ENCODE peak calls at places on chromosomes 11 and 22, in five cellular contexts. K is H1; I is heart right ventricle; Q is CD8-positive, alpha-beta memory T cell; F is GM23248. R is an unnamed sample. For H3K4me1 and H3K9me3, the result is how much of the 10 kb centered on the place peaks cover.

GRCh38 chr11:116192509-116193206 is 580.1 kb downstream of the BUD13 start:
- DNase-seq in Q (no peak), F (no peak), K (no peak), I (no peak), R (no peak)

GRCh38 chr22:28917747-28918543 is 34.6 kb downstream of the ZNRF3 start:
- DNase-seq in F (no peak), I (peak), K (no peak), Q (no peak), R (peak)

GRCh38 chr11:74952752-74953151 is 3.7 kb downstream of the SPCS2 start:
- DNase-seq in I (no peak), K (no peak), Q (no peak), F (no peak), R (no peak)

GRCh38 chr22:36008131-36008530 is 20.5 kb downstream of the RBFOX2 start:
- DNase-seq in I (no peak), K (no peak), Q (no peak), F (no peak), R (no peak)

GRCh38 chr11:118856314-118856713 is 27.4 kb upstream of the CXCR5 start:
- DNase-seq in K (no peak), F (no peak), I (no peak), Q (no peak), R (no peak)

GRCh38 chr11:57474017-57474750 is 13.9 kb downstream of the RTN4RL2 start:
- DNase-seq in F (peak), K (no peak), I (no peak), Q (peak), R (no peak)

GRCh38 chr22:37267128-37267587 is 15.2 kb upstream of the CYTH4 start:
- DNase-seq in Q (peak), I (peak), K (peak), F (peak), R (no peak)

GRCh38 chr22:46536559-46537220 is 730 bp downstream of the CELSR1 start:
- DNase-seq in I (no peak), K (peak), F (no peak), Q (no peak), R (no peak)

GRCh38 chr11:46876471-46876870 is 30.4 kb upstream of the CKAP5 start:
- DNase-seq in Q (no peak), I (no peak), K (no peak), F (no peak), R (no peak)

GRCh38 chr11:20443596-20443995 is 56.1 kb downstream of the PRMT3 start:
- DNase-seq in K (no peak), I (no peak), Q (no peak), F (peak), R (no peak)

GRCh38 chr11:72782081-72782920 is 11.5 kb downstream of the STARD10 start:
- DNase-seq in F (no peak), Q (no peak), K (peak), I (no peak), R (peak)

GRCh38 chr22:37759281-37759680 is 48.5 kb upstream of the GCAT start:
- DNase-seq in K (no peak), F (no peak), Q (no peak), I (no peak), R (no peak)

GRCh38 chr11:121369366-121369765 is 76.8 kb downstream of the SC5D start:
- DNase-seq in K (no peak), Q (no peak), I (no peak), F (no peak), R (no peak)

GRCh38 chr22:22003233-22003632 is 20.6 kb upstream of the TOP3B start:
- DNase-seq in K (no peak), Q (no peak), F (no peak), I (no peak), R (no peak)

GRCh38 chr11:22558638-22559037 is 67.0 kb downstream of the FANCF start:
- DNase-seq in Q (no peak), I (no peak), K (no peak), F (peak), R (no peak)

GRCh38 chr11:13053255-13053917 is 44.3 kb downstream of the RASSF10 start:
- DNase-seq in F (peak), I (no peak), K (no peak), Q (no peak), R (no peak)

GRCh38 chr11:19241260-19242183 is 777 bp upstream of the E2F8 start:
- DNase-seq in Q (peak), K (peak), F (peak), I (peak), R (peak)

GRCh38 chr11:48104562-48104924 is 112.1 kb upstream of the OR4B1 start:
- DNase-seq in K (no peak), Q (no peak), I (no peak), F (no peak), R (no peak)

GRCh38 chr22:49620666-49621065 is 207.0 kb downstream of the BRD1 start:
- DNase-seq in K (no peak), Q (peak), F (no peak), I (no peak), R (no peak)

GRCh38 chr11:126265801-126266200 is 2.9 kb downstream of the SRPRA start:
- DNase-seq in I (no peak), F (peak), K (no peak), Q (no peak), R (no peak)

GRCh38 chr22:23121026-23121823 is 20.6 kb downstream of the RSPH14 start:
- DNase-seq in K (no peak), F (peak), Q (no peak), I (no peak), R (no peak)

GRCh38 chr22:36292823-36293530 is 40.0 kb downstream of the APOL1 start:
- DNase-seq in K (no peak), Q (peak), I (no peak), F (no peak), R (no peak)

GRCh38 chr11:115390441-115390840 is 113.8 kb downstream of the CADM1 start:
- DNase-seq in F (no peak), I (no peak), Q (no peak), K (no peak), R (no peak)

GRCh38 chr11:18798941-18799469 is 7.4 kb upstream of the PTPN5 start:
- DNase-seq in K (no peak), F (no peak), Q (no peak), I (no peak), R (no peak)

GRCh38 chr11:368414-369335 is 624 bp upstream of the B4GALNT4 start:
- DNase-seq in I (no peak), K (no peak), F (peak), Q (no peak), R (no peak)

DNA sequence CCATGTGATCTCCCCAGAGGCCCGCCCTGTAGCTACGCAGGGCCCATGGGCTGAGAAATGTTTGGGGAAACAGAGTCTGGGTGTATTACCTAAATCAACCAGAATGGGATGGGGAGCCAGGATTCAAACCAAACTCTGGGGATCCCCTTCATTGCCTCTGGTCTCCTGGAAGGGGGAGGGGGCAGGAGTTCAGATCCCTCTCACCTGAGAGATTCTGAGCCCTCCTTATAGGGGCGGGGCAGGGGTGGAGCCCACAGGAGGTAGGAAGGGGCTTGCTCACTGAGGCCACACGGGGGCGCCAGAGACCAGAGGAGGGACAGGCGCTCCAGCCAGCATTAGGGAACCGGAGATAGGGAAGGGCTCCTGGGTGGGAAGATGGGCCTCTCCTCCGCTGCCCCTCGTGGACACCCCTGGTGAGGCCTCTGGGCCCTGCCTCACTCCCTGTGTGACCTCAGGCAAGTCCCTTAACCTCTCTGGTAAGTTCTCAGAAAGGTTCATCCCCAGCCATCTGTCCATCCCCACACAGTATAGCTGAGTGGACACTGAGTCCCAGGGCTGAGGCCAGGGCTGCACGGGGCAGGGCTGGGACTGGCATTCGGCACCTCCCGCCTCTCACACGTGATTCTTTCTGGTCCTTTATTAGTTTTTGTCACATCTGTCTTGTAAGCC is 2.7 kb upstream of the CDC42BPG start:
- DNase-seq in F (peak), K (peak), I (peak), Q (peak), R (peak)
- H3K4me1 ChIP-seq in F (under half), K (under half), I (half or more), Q (half or more), R (under half)

DNA sequence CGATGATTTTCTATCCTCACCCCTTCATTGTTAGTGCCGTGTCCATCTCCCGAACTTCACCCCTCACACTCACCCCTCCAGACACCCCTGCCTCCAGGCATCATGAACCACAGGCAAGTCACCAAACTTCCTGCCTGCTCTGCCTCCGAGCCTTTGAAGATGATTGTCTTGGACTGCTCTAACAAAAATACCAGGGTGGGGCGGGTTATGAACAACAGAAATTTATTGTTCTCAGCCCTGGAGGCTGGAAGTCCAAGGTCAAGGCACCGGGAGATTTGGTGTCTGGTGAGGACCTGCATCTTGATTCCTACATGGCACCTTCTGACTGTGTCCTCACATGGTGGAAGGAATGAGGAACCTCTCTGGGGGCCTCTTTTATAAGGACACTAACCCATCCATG is 1508.3 kb downstream of the TBC1D22A start:
- DNase-seq in F (no peak), Q (no peak), I (no peak), K (no peak), R (no peak)
- H3K9me3 ChIP-seq in F (under half), Q (under half), I (under half), K (under half), R (under half)

GRCh38 chr11:61114913-61115312 is 12.6 kb downstream of the CD5 start:
- DNase-seq in I (no peak), F (no peak), Q (no peak), K (no peak), R (no peak)
- H3K4me3 ChIP-seq in I (no peak), F (no peak), Q (no peak), K (no peak), R (no peak)

DNA sequence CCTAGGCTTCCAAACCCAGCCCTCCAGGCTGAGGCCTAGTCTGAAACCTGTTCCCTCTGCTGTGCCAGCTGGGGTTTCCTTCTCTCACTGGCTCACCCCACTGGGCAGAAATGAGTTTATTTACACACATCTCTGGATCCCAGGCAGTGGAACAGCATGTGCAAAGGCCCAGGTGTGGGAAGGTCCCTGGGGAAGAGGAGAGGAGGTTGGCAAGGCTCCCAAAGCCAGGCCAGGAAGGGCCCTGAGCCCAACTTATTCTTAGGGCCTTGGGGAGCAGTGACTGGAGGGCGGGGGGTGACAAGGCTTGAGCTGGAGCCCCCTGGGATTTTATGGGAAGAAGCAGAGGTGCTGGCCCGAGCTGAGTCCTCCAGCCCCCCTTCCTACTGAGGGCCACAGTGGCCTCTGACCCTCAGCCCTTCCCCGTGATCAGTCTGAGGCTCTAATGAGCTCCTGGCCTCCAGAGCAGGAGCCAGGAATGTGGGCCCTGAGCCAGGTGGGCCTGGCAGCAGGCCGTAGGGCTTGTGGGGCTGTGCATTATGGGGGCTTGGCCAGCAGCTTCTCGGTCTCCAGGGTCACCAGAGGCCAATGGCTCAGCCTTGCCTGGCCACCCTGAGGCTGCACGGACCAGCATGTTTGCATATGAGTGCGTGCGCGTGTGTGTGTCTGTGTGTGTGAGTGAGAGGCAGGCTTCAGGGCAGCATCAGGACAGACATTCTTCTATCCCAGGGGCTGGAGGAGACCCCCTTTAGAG is 2.9 kb downstream of the MYO7A start:
- DNase-seq in K (no peak), F (no peak), I (peak), Q (no peak), R (peak)
- H3K4me1 ChIP-seq in K (under half), F (under half), I (under half), Q (under half), R (under half)

GRCh38 chr11:35990816-35991215 is 47.0 kb downstream of the LDLRAD3 start:
- DNase-seq in K (no peak), F (no peak), I (no peak), Q (no peak), R (no peak)
- H3K9me3 ChIP-seq in K (under half), F (under half), I (under half), Q (under half), R (under half)

GRCh38 chr11:83611616-83612015 is 325.4 kb upstream of the CCDC90B start:
- DNase-seq in I (no peak), F (no peak), Q (no peak), K (no peak), R (peak)

GRCh38 chr11:83609181-83609580 is 323.0 kb upstream of the CCDC90B start:
- DNase-seq in Q (no peak), K (no peak), I (no peak), F (no peak), R (no peak)

GRCh38 chr11:83612891-83613766 is 327.0 kb upstream of the CCDC90B start:
- DNase-seq in F (no peak), K (peak), Q (no peak), I (no peak), R (no peak)

GRCh38 chr11:83608571-83608970 is 322.4 kb upstream of the CCDC90B start:
- DNase-seq in Q (no peak), K (no peak), F (no peak), I (no peak), R (no peak)

GRCh38 chr11:83610996-83611395 is 324.8 kb upstream of the CCDC90B start:
- DNase-seq in K (no peak), Q (no peak), I (no peak), F (peak), R (no peak)
- H3K4me3 ChIP-seq in K (no peak), Q (no peak), I (no peak), F (no peak), R (no peak)